ENCODE peak calls at places on chromosomes 13 and 19, in ten cellular contexts. One of them, this sample, is unnamed.

GRCh38 chr13:40221460-40222201 is 444.8 kb downstream of the FOXO1 start:
- DNase-seq in A549: no peak
- DNase-seq in CD8-positive, alpha-beta T cell: peak; percentile 8
- DNase-seq in left ventricle myocardium inferior: no peak
- DNase-seq in right lobe of liver: peak; percentile 47
- DNase-seq in breast epithelium: peak; percentile 58
- DNase-seq in tibial artery: no peak
- DNase-seq in GM12878: no peak
- DNase-seq in body of pancreas: peak; percentile 43
- DNase-seq in right cardiac atrium: no peak
- DNase-seq in this sample: no peak

GRCh38 chr13:80757694-80758093 is 416.8 kb upstream of the SPRY2 start:
- DNase-seq in A549: no peak
- DNase-seq in CD8-positive, alpha-beta T cell: no peak
- DNase-seq in right cardiac atrium: no peak
- DNase-seq in left ventricle myocardium inferior: no peak
- DNase-seq in breast epithelium: no peak
- DNase-seq in tibial artery: no peak
- DNase-seq in GM12878: no peak
- DNase-seq in body of pancreas: no peak
- DNase-seq in right lobe of liver: no peak
- DNase-seq in this sample: no peak

GRCh38 chr13:112103260-112103843 is 36.4 kb downstream of the SOX1 start:
- DNase-seq in breast epithelium: no peak
- DNase-seq in GM12878: no peak
- DNase-seq in right cardiac atrium: no peak
- DNase-seq in CD8-positive, alpha-beta T cell: no peak
- DNase-seq in A549: no peak
- DNase-seq in left ventricle myocardium inferior: no peak
- DNase-seq in body of pancreas: no peak
- DNase-seq in tibial artery: no peak
- DNase-seq in right lobe of liver: no peak
- DNase-seq in this sample: no peak

GRCh38 chr13:40292108-40292507 is 374.3 kb downstream of the FOXO1 start:
- DNase-seq in tibial artery: no peak
- DNase-seq in right lobe of liver: no peak
- DNase-seq in A549: no peak
- DNase-seq in breast epithelium: no peak
- DNase-seq in left ventricle myocardium inferior: peak; percentile 36
- DNase-seq in right cardiac atrium: peak; percentile 27
- DNase-seq in body of pancreas: no peak
- DNase-seq in CD8-positive, alpha-beta T cell: no peak
- DNase-seq in GM12878: no peak
- DNase-seq in this sample: no peak

GRCh38 chr19:42233106-42233505 is 9.3 kb downstream of the GSK3A start:
- DNase-seq in right lobe of liver: no peak
- DNase-seq in tibial artery: no peak
- DNase-seq in body of pancreas: no peak
- DNase-seq in GM12878: no peak
- DNase-seq in left ventricle myocardium inferior: no peak
- DNase-seq in A549: no peak
- DNase-seq in breast epithelium: no peak
- DNase-seq in CD8-positive, alpha-beta T cell: no peak
- DNase-seq in right cardiac atrium: no peak
- DNase-seq in this sample: no peak

GRCh38 chr19:15456871-15457700 is 7.3 kb downstream of the RASAL3 start:
- DNase-seq in GM12878: no peak
- DNase-seq in A549: no peak
- DNase-seq in right cardiac atrium: no peak
- DNase-seq in tibial artery: no peak
- DNase-seq in breast epithelium: peak; percentile 50
- DNase-seq in body of pancreas: no peak
- DNase-seq in right lobe of liver: no peak
- DNase-seq in CD8-positive, alpha-beta T cell: no peak
- DNase-seq in left ventricle myocardium inferior: no peak
- DNase-seq in this sample: no peak

GRCh38 chr13:97028441-97029299 is 34.4 kb upstream of the OXGR1 start:
- DNase-seq in GM12878: no peak
- DNase-seq in left ventricle myocardium inferior: peak; percentile 33
- DNase-seq in body of pancreas: peak; percentile 58
- DNase-seq in breast epithelium: peak; percentile 21
- DNase-seq in right lobe of liver: peak; percentile 56
- DNase-seq in CD8-positive, alpha-beta T cell: peak; percentile 13
- DNase-seq in A549: peak; percentile 23
- DNase-seq in right cardiac atrium: peak; percentile 44
- DNase-seq in tibial artery: peak; percentile 52
- DNase-seq in this sample: no peak

GRCh38 chr19:49590971-49591730 is at the start of gene PRR12:
- DNase-seq in left ventricle myocardium inferior: peak; percentile 62
- DNase-seq in breast epithelium: peak; percentile 49
- DNase-seq in right lobe of liver: peak; percentile 72
- DNase-seq in GM12878: no peak
- DNase-seq in CD8-positive, alpha-beta T cell: peak; percentile 53
- DNase-seq in right cardiac atrium: peak; percentile 55
- DNase-seq in body of pancreas: peak; percentile 70
- DNase-seq in tibial artery: peak; percentile 35
- DNase-seq in A549: peak; percentile 96
- DNase-seq in this sample: peak; percentile 87

GRCh38 chr19:6238256-6238642 is 41.5 kb downstream of the MLLT1 start:
- DNase-seq in body of pancreas: no peak
- DNase-seq in right cardiac atrium: no peak
- DNase-seq in tibial artery: no peak
- DNase-seq in A549: no peak
- DNase-seq in right lobe of liver: no peak
- DNase-seq in left ventricle myocardium inferior: no peak
- DNase-seq in breast epithelium: no peak
- DNase-seq in CD8-positive, alpha-beta T cell: no peak
- DNase-seq in GM12878: no peak
- DNase-seq in this sample: no peak

GRCh38 chr13:59879281-59879680 is 284.4 kb downstream of the DIAPH3 start:
- DNase-seq in GM12878: no peak
- DNase-seq in CD8-positive, alpha-beta T cell: no peak
- DNase-seq in right cardiac atrium: no peak
- DNase-seq in left ventricle myocardium inferior: no peak
- DNase-seq in body of pancreas: no peak
- DNase-seq in A549: no peak
- DNase-seq in breast epithelium: no peak
- DNase-seq in right lobe of liver: no peak
- DNase-seq in tibial artery: no peak
- DNase-seq in this sample: no peak

GRCh38 chr19:403221-404036 is 5.5 kb downstream of the C2CD4C start:
- DNase-seq in A549: no peak
- DNase-seq in tibial artery: no peak
- DNase-seq in body of pancreas: no peak
- DNase-seq in breast epithelium: no peak
- DNase-seq in CD8-positive, alpha-beta T cell: no peak
- DNase-seq in right lobe of liver: peak; percentile 40
- DNase-seq in GM12878: no peak
- DNase-seq in left ventricle myocardium inferior: no peak
- DNase-seq in right cardiac atrium: no peak
- DNase-seq in this sample: peak; percentile 25

GRCh38 chr19:6167115-6167514 is 31.6 kb downstream of the ACSBG2 start:
- DNase-seq in tibial artery: no peak
- DNase-seq in GM12878: no peak
- DNase-seq in right cardiac atrium: no peak
- DNase-seq in body of pancreas: no peak
- DNase-seq in left ventricle myocardium inferior: no peak
- DNase-seq in right lobe of liver: no peak
- DNase-seq in CD8-positive, alpha-beta T cell: no peak
- DNase-seq in breast epithelium: no peak
- DNase-seq in A549: no peak
- DNase-seq in this sample: no peak

GRCh38 chr13:89221557-89222158 is 1550.5 kb downstream of the SLITRK5 start:
- DNase-seq in tibial artery: no peak
- DNase-seq in GM12878: no peak
- DNase-seq in body of pancreas: no peak
- DNase-seq in breast epithelium: no peak
- DNase-seq in A549: no peak
- DNase-seq in right cardiac atrium: no peak
- DNase-seq in CD8-positive, alpha-beta T cell: no peak
- DNase-seq in left ventricle myocardium inferior: no peak
- DNase-seq in right lobe of liver: no peak
- DNase-seq in this sample: no peak

GRCh38 chr13:89227356-89227755 is 1556.2 kb downstream of the SLITRK5 start:
- DNase-seq in GM12878: no peak
- DNase-seq in right cardiac atrium: no peak
- DNase-seq in CD8-positive, alpha-beta T cell: no peak
- DNase-seq in tibial artery: no peak
- DNase-seq in A549: no peak
- DNase-seq in right lobe of liver: no peak
- DNase-seq in breast epithelium: no peak
- DNase-seq in body of pancreas: no peak
- DNase-seq in left ventricle myocardium inferior: no peak
- DNase-seq in this sample: no peak
- H3K27ac ChIP-seq in GM12878: no peak overlapping the region
- H3K27ac ChIP-seq in right cardiac atrium: no peak overlapping the region
- H3K27ac ChIP-seq in CD8-positive, alpha-beta T cell: no peak overlapping the region
- H3K27ac ChIP-seq in tibial artery: no peak overlapping the region
- H3K27ac ChIP-seq in A549: no peak overlapping the region
- H3K27ac ChIP-seq in right lobe of liver: no peak overlapping the region
- H3K27ac ChIP-seq in breast epithelium: no peak overlapping the region
- H3K27ac ChIP-seq in body of pancreas: no peak overlapping the region
- H3K27ac ChIP-seq in left ventricle myocardium inferior: no peak overlapping the region
- H3K27ac ChIP-seq in this sample: no peak overlapping the region

GRCh38 chr19:7921955-7922840 is 2.1 kb downstream of the SNAPC2 start:
- DNase-seq in left ventricle myocardium inferior: no peak
- DNase-seq in CD8-positive, alpha-beta T cell: no peak
- DNase-seq in A549: no peak
- DNase-seq in right cardiac atrium: peak; percentile 25
- DNase-seq in tibial artery: no peak
- DNase-seq in breast epithelium: no peak
- DNase-seq in body of pancreas: no peak
- DNase-seq in right lobe of liver: peak; percentile 51
- DNase-seq in GM12878: no peak
- DNase-seq in this sample: no peak

GRCh38 chr19:7920520-7921301 is 573 bp downstream of the SNAPC2 start:
- DNase-seq in A549: peak; percentile 41
- DNase-seq in body of pancreas: peak; percentile 100
- DNase-seq in GM12878: peak; percentile 78
- DNase-seq in CD8-positive, alpha-beta T cell: peak; percentile 100
- DNase-seq in tibial artery: peak; percentile 100
- DNase-seq in right lobe of liver: peak; percentile 100
- DNase-seq in breast epithelium: peak; percentile 99
- DNase-seq in left ventricle myocardium inferior: peak; percentile 100
- DNase-seq in right cardiac atrium: peak; percentile 100
- DNase-seq in this sample: peak; percentile 99

GRCh38 chr19:7922841-7923205 is 2.7 kb downstream of the SNAPC2 start:
- DNase-seq in CD8-positive, alpha-beta T cell: no peak
- DNase-seq in GM12878: no peak
- DNase-seq in body of pancreas: no peak
- DNase-seq in left ventricle myocardium inferior: no peak
- DNase-seq in tibial artery: no peak
- DNase-seq in breast epithelium: no peak
- DNase-seq in A549: no peak
- DNase-seq in right lobe of liver: peak; percentile 49
- DNase-seq in right cardiac atrium: peak; percentile 13
- DNase-seq in this sample: no peak

GRCh38 chr19:7919681-7920519 is at the start of gene SNAPC2:
- DNase-seq in CD8-positive, alpha-beta T cell: peak; percentile 95
- DNase-seq in tibial artery: peak; percentile 94
- DNase-seq in breast epithelium: peak; percentile 95
- DNase-seq in body of pancreas: peak; percentile 98
- DNase-seq in GM12878: peak; percentile 70
- DNase-seq in right cardiac atrium: peak; percentile 98
- DNase-seq in A549: peak; percentile 60
- DNase-seq in right lobe of liver: peak; percentile 98
- DNase-seq in left ventricle myocardium inferior: peak; percentile 98
- DNase-seq in this sample: peak; percentile 97

GRCh38 chr19:7921302-7921954 is 1.3 kb downstream of the SNAPC2 start:
- DNase-seq in body of pancreas: no peak
- DNase-seq in right lobe of liver: peak; percentile 62
- DNase-seq in A549: no peak
- DNase-seq in left ventricle myocardium inferior: no peak
- DNase-seq in tibial artery: no peak
- DNase-seq in right cardiac atrium: peak; percentile 27
- DNase-seq in CD8-positive, alpha-beta T cell: no peak
- DNase-seq in GM12878: no peak
- DNase-seq in breast epithelium: no peak
- DNase-seq in this sample: no peak
- H3K4me1 ChIP-seq in body of pancreas: peaks cover 59% of the 10 kb centered on the region
- H3K4me1 ChIP-seq in right lobe of liver: no peaks in the 10 kb centered on the region
- H3K4me1 ChIP-seq in A549: peaks cover 20% of the 10 kb centered on the region
- H3K4me1 ChIP-seq in left ventricle myocardium inferior: peaks cover 71% of the 10 kb centered on the region
- H3K4me1 ChIP-seq in tibial artery: peaks cover 4% of the 10 kb centered on the region
- H3K4me1 ChIP-seq in right cardiac atrium: peaks cover 2% of the 10 kb centered on the region
- H3K4me1 ChIP-seq in CD8-positive, alpha-beta T cell: peaks cover 38% of the 10 kb centered on the region
- H3K4me1 ChIP-seq in GM12878: peaks cover 11% of the 10 kb centered on the region
- H3K4me1 ChIP-seq in breast epithelium: peaks cover 36% of the 10 kb centered on the region
- H3K4me1 ChIP-seq in this sample: peaks cover 69% of the 10 kb centered on the region

GRCh38 chr19:46988614-46989230 is 30.9 kb upstream of the NPAS1 start:
- DNase-seq in GM12878: no peak
- DNase-seq in breast epithelium: no peak
- DNase-seq in tibial artery: no peak
- DNase-seq in right cardiac atrium: no peak
- DNase-seq in CD8-positive, alpha-beta T cell: no peak
- DNase-seq in body of pancreas: no peak
- DNase-seq in A549: no peak
- DNase-seq in right lobe of liver: no peak
- DNase-seq in left ventricle myocardium inferior: no peak
- DNase-seq in this sample: no peak

GRCh38 chr19:46984077-46985010 is 35.3 kb upstream of the NPAS1 start:
- DNase-seq in right lobe of liver: peak; percentile 85
- DNase-seq in body of pancreas: peak; percentile 49
- DNase-seq in breast epithelium: no peak
- DNase-seq in A549: peak; percentile 59
- DNase-seq in right cardiac atrium: no peak
- DNase-seq in left ventricle myocardium inferior: peak; percentile 61
- DNase-seq in tibial artery: no peak
- DNase-seq in GM12878: no peak
- DNase-seq in CD8-positive, alpha-beta T cell: no peak
- DNase-seq in this sample: no peak

GRCh38 chr19:46981296-46981695 is 38.3 kb upstream of the NPAS1 start:
- DNase-seq in breast epithelium: no peak
- DNase-seq in CD8-positive, alpha-beta T cell: no peak
- DNase-seq in body of pancreas: no peak
- DNase-seq in A549: no peak
- DNase-seq in left ventricle myocardium inferior: no peak
- DNase-seq in right cardiac atrium: no peak
- DNase-seq in GM12878: no peak
- DNase-seq in tibial artery: no peak
- DNase-seq in right lobe of liver: no peak
- DNase-seq in this sample: no peak

GRCh38 chr19:46983097-46983496 is 36.5 kb upstream of the NPAS1 start:
- DNase-seq in right cardiac atrium: no peak
- DNase-seq in tibial artery: no peak
- DNase-seq in CD8-positive, alpha-beta T cell: no peak
- DNase-seq in GM12878: no peak
- DNase-seq in body of pancreas: no peak
- DNase-seq in breast epithelium: no peak
- DNase-seq in A549: no peak
- DNase-seq in right lobe of liver: no peak
- DNase-seq in left ventricle myocardium inferior: no peak
- DNase-seq in this sample: no peak

GRCh38 chr19:46985532-46986415 is 33.9 kb upstream of the NPAS1 start:
- DNase-seq in tibial artery: no peak
- DNase-seq in right cardiac atrium: no peak
- DNase-seq in CD8-positive, alpha-beta T cell: no peak
- DNase-seq in GM12878: no peak
- DNase-seq in left ventricle myocardium inferior: no peak
- DNase-seq in breast epithelium: no peak
- DNase-seq in right lobe of liver: no peak
- DNase-seq in body of pancreas: no peak
- DNase-seq in A549: no peak
- DNase-seq in this sample: no peak
- H3K27ac ChIP-seq in tibial artery: no peak overlapping the region
- H3K27ac ChIP-seq in right cardiac atrium: peak overlapping the region; percentile 14
- H3K27ac ChIP-seq in CD8-positive, alpha-beta T cell: no peak overlapping the region
- H3K27ac ChIP-seq in GM12878: no peak overlapping the region
- H3K27ac ChIP-seq in left ventricle myocardium inferior: peak overlapping the region; percentile 91
- H3K27ac ChIP-seq in breast epithelium: no peak overlapping the region
- H3K27ac ChIP-seq in right lobe of liver: peak overlapping the region; percentile 66
- H3K27ac ChIP-seq in body of pancreas: peak overlapping the region; percentile 39
- H3K27ac ChIP-seq in A549: peak overlapping the region; percentile 75
- H3K27ac ChIP-seq in this sample: no peak overlapping the region

GRCh38 chr13:110301083-110301482 is 5.9 kb downstream of the COL4A1 start:
- DNase-seq in CD8-positive, alpha-beta T cell: no peak
- DNase-seq in breast epithelium: no peak
- DNase-seq in right cardiac atrium: no peak
- DNase-seq in A549: no peak
- DNase-seq in GM12878: no peak
- DNase-seq in right lobe of liver: no peak
- DNase-seq in left ventricle myocardium inferior: no peak
- DNase-seq in body of pancreas: no peak
- DNase-seq in tibial artery: no peak
- DNase-seq in this sample: no peak
- H3K4me1 ChIP-seq in CD8-positive, alpha-beta T cell: no peaks in the 10 kb centered on the region
- H3K4me1 ChIP-seq in breast epithelium: peaks cover 8% of the 10 kb centered on the region
- H3K4me1 ChIP-seq in right cardiac atrium: peaks cover 26% of the 10 kb centered on the region
- H3K4me1 ChIP-seq in A549: peaks cover 32% of the 10 kb centered on the region
- H3K4me1 ChIP-seq in GM12878: no peaks in the 10 kb centered on the region
- H3K4me1 ChIP-seq in right lobe of liver: no peaks in the 10 kb centered on the region
- H3K4me1 ChIP-seq in left ventricle myocardium inferior: peaks cover 100% of the 10 kb centered on the region
- H3K4me1 ChIP-seq in body of pancreas: peaks cover 30% of the 10 kb centered on the region
- H3K4me1 ChIP-seq in tibial artery: peaks cover 9% of the 10 kb centered on the region
- H3K4me1 ChIP-seq in this sample: peaks cover 12% of the 10 kb centered on the region